ENCODE peak calls at places on chromosomes 11 and 22, in four cellular contexts. H, R, E and L are unnamed samples.

GRCh38 chr11:69530278-69531070 is 49.0 kb downstream of the LINC01488 start:
- DNase-seq in R (no peak), E (no peak), H (no peak), L (no peak)

GRCh38 chr11:92556435-92556834 is 331.8 kb downstream of the FAT3 start:
- DNase-seq in E (peak), H (peak), R (no peak), L (no peak)

GRCh38 chr11:68003846-68004550 is at the start of gene UNC93B1:
- DNase-seq in H (peak), R (peak), E (peak), L (peak)

GRCh38 chr11:30478923-30479322 is 107.2 kb downstream of the MPPED2 start:
- DNase-seq in E (peak), R (no peak), H (no peak), L (no peak)

GRCh38 chr11:128324531-128325141 is 262.7 kb downstream of the ETS1 start:
- DNase-seq in E (no peak), R (no peak), H (no peak), L (no peak)

GRCh38 chr11:78414321-78415051 is 3.1 kb downstream of the GAB2 start:
- DNase-seq in R (no peak), E (peak), H (peak), L (no peak)

GRCh38 chr11:71489311-71490043 is 36.5 kb downstream of the NADSYN1 start:
- DNase-seq in E (no peak), H (peak), R (peak), L (no peak)

GRCh38 chr22:42444060-42444904 is 12.1 kb upstream of the NFAM1 start:
- DNase-seq in R (peak), E (peak), H (peak), L (peak)

GRCh38 chr11:69874178-69874983 is 55.2 kb upstream of the FGF3 start:
- DNase-seq in E (no peak), H (no peak), R (no peak), L (peak)

GRCh38 chr11:75347781-75348613 is 3.5 kb downstream of the ARRB1 start:
- DNase-seq in E (no peak), R (no peak), H (peak), L (peak)

GRCh38 chr11:61460474-61460881 is 30.6 kb downstream of the SDHAF2 start:
- DNase-seq in R (no peak), E (no peak), H (no peak), L (no peak)

GRCh38 chr11:100719362-100719761 is 32.3 kb downstream of the ARHGAP42 start:
- DNase-seq in R (no peak), E (peak), H (peak), L (peak)

GRCh38 chr22:49166211-49166610 is 661.5 kb downstream of the BRD1 start:
- DNase-seq in R (no peak), H (no peak), E (no peak), L (no peak)

GRCh38 chr22:42794551-42795510 is 62.2 kb downstream of the ARFGAP3 start:
- DNase-seq in E (peak), H (no peak), R (no peak), L (peak)

GRCh38 chr22:49284389-49284788 is 543.3 kb downstream of the BRD1 start:
- DNase-seq in E (no peak), H (no peak), R (no peak), L (no peak)

GRCh38 chr11:83972536-83972935 is 686.4 kb upstream of the CCDC90B start:
- DNase-seq in H (no peak), E (no peak), R (no peak), L (no peak)

GRCh38 chr22:29299136-29299900 is 7.1 kb upstream of the GAS2L1 start:
- DNase-seq in H (no peak), R (no peak), E (no peak), L (no peak)

GRCh38 chr22:46079861-46080821 is 70.2 kb upstream of the PPARA start:
- DNase-seq in R (no peak), H (no peak), E (no peak), L (no peak)

DNA sequence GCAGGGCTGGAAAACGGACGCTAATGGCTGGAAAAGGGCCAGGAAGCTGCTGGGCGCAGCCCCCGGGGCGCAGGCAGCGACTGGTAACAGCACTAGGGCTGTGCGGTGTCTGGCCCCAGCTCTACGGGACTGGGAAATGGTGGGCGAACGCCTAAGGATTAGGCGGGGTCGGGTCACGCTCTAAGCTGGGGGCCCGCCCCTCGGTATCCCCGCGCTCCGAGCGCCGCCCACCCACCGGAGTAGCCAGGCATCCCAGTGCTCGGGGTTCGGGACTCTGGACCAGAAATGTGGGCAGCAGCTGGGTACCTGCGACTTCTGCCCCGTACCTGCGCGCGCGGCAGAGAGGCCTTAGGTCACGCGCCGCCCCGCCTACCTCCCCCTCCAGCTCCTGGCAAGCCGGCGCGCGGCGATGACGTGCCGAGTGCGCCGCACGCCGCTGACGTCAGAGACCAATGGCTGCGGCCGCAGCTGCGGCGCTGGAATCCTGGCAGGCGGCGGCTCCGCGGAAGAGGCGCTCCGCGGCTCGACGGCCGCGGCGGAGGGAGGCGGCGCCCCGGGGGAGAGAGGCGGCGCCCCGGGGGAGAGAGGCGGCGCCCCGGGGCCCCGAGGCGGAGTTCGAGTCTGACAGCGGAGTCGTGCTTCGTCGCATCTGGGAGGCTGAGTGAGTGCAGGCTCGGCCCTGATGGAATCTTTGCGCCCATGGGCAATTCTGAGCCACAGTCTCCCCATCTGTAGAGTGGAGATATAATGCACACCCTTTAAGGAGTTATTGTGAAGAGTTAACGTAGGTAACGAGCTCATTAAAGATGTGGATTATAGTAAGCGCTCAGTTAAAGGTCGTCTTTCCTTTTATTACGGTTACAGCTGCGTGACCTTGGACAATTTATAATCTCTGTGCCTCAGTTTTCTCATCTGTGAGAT is at the start of the genes HPS4 and SRRD:
- DNase-seq in E (peak), H (peak), R (peak), L (peak)
- H3K56ac ChIP-seq in E (peak), H (peak), R (peak), L (no peak)

DNA sequence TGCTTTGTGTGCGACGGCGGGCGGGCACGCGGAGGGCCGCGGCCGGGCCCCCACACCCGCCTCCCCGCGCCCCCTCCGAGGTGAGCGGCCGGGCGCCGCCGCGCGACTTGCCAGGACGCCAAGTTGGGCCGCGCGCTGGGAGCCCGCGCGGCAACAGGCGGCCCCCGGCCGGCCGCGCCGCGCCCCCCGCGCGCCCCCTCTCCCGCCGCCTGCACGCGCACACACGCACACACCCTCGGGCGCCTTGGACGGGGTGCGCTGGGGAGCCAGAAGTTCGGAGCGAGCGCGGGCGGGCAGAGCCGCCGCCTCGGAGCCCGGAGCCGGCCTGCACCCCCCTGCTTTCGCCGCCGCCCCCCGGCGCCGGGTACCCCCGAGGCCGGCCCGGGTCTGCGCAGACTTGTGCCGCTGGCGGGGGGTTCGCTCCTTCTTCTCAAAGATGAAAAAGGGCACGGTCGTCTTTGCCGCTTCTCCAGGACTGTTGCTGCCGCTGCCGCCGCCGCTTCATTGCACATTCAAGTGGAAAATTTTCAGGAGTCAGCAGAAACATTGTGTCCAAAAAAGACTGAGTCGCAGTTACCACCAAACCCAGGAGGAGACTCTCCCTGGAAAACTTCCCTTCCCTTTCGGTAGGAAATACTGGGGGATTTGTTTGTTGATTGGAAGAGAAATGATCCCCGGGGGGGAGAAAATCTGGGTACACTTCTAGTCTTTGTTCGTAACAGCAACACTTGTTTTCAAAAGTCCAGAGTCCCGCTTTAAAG is 895 bp downstream of the TEAD1 start:
- DNase-seq in H (no peak), E (peak), R (no peak), L (no peak)
- H3K4ac ChIP-seq in H (peak), E (peak), R (no peak), L (no peak)

GRCh38 chr11:2383823-2384722 is 7.0 kb downstream of the CD81 start:
- DNase-seq in H (no peak), E (no peak), R (peak), L (peak)

GRCh38 chr11:2382927-2383822 is 6.1 kb downstream of the CD81 start:
- DNase-seq in E (peak), R (no peak), H (peak), L (peak)

GRCh38 chr11:2385156-2386151 is 8.3 kb downstream of the CD81 start:
- DNase-seq in H (no peak), E (no peak), R (no peak), L (no peak)

GRCh38 chr11:2386591-2386990 is 9.5 kb downstream of the CD81 start:
- DNase-seq in R (no peak), H (no peak), E (no peak), L (no peak)

GRCh38 chr11:2384723-2385041 is 7.6 kb downstream of the CD81 start:
- DNase-seq in R (no peak), H (no peak), E (no peak), L (no peak)
- H3K56ac ChIP-seq in R (no peak), H (no peak), E (no peak), L (no peak)

DNA sequence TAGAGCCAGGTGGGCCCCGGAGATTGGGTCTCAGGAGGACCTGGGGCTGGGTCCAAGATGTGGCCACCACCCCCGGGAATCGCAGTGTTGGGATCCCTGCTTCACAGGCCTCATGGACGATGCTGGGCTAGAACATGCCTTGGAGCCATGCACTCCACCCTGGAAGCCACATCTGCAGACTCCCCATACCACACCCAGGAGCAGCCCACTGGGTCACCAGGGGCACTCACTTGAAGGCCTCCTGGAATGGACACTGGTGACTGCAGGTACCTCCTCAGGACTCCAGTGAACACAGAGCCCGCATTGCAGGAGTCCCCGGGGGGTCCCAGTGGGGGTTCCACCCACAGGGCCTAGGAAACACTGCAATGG is 25.0 kb downstream of the RTN4R start:
- DNase-seq in E (no peak), H (no peak), R (no peak), L (no peak)
- H3K4ac ChIP-seq in E (peak), H (peak), R (no peak), L (no peak)

GRCh38 chr11:45513806-45514340 is 151.5 kb downstream of the CHST1 start:
- DNase-seq in R (no peak), H (no peak), E (peak), L (no peak)
- H3K56ac ChIP-seq in R (no peak), H (no peak), E (no peak), L (no peak)

GRCh38 chr11:1694064-1694845 is 2.7 kb upstream of the KRTAP5-6 start:
- DNase-seq in H (peak), R (peak), E (peak), L (peak)

GRCh38 chr11:1692708-1693326 is 4.2 kb upstream of the KRTAP5-6 start:
- DNase-seq in R (no peak), E (no peak), H (no peak), L (no peak)

GRCh38 chr11:1694846-1695547 is 2.0 kb upstream of the KRTAP5-6 start:
- DNase-seq in R (no peak), H (no peak), E (no peak), L (no peak)

GRCh38 chr11:1691878-1692707 is 4.9 kb upstream of the KRTAP5-6 start:
- DNase-seq in H (no peak), E (no peak), R (no peak), L (no peak)

DNA sequence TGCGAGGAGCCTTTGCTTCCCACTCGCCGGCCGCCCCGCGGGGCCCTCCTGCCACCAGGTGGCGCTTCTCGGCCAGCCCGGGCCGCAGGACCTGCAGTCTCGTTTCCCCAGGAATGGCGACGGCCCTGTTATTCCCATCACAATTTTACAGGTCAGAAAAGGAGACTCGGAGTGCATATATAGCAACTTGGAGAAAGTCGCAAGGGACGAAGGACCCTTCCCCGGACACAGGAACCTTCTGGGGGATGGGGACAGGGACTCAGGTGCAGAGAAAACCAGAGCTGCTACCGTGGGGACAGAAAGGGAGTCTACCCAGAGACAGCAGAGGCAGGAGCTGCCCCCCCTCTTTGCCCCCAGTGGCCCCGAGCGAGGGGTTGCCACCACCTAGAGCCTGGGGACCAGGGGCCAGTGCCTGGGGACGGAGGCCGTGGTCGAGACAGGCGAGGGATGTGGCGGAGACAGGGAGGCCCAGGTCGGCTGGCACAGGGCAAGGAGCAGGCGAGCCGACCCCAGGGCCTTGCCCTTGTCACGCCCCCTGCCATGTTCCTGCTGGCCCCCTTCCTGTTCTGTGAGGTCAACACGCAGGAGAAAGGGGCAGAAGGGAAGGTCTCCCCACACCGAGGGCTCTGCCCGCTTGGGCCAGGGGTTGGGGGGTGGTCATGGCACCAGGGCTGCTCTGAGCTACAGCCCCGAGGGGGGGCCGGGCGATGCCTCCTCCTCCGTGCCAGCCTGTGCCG is 3.5 kb upstream of the KRTAP5-6 start:
- DNase-seq in E (peak), H (peak), R (peak), L (peak)
- H3K4ac ChIP-seq in E (no peak), H (peak), R (peak), L (no peak)

GRCh38 chr11:11550534-11550933 is 71.3 kb downstream of the GALNT18 start:
- DNase-seq in E (no peak), R (no peak), H (no peak), L (no peak)

GRCh38 chr11:11555228-11555627 is 66.6 kb downstream of the GALNT18 start:
- DNase-seq in H (no peak), E (no peak), R (no peak), L (no peak)

GRCh38 chr11:11552688-11553087 is 69.1 kb downstream of the GALNT18 start:
- DNase-seq in H (no peak), R (no peak), E (peak), L (no peak)

GRCh38 chr11:11558352-11558751 is 63.5 kb downstream of the GALNT18 start:
- DNase-seq in H (no peak), R (no peak), E (no peak), L (no peak)

DNA sequence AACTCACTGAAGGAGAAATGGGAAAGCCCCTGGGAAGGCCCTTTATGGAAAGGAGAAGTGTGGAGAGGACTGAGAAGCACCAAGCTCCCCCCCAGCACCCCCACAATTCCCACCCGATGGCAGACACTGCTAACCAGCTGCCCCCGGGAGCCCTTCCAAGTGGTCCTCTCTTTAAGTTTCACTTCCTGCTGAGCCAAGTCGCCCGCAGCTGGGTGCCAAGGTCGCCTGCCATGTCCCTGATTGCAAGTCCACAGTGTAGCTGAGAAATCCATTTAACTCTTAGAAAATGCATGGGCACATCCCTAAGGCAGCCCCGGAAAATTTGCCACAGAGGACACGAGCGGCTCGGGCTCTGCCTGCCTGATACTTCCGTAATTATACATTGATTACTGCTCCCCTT is 68.2 kb downstream of the GALNT18 start:
- DNase-seq in R (no peak), H (no peak), E (no peak), L (no peak)
- H3K56ac ChIP-seq in R (no peak), H (no peak), E (no peak), L (no peak)